ENCODE peak calls at places on chromosomes 11 and 22, in ten cellular contexts. C, Y, Q, N, X, D, J, R, S and K are unnamed samples.

GRCh38 chr11:125128450-125128849 is 17.0 kb upstream of the TMEM218 start:
- DNase-seq in C (no peak), Y (no peak), D (no peak), X (no peak), R (no peak), S (no peak), N (no peak), J (no peak), Q (no peak), K (no peak)

GRCh38 chr22:46444390-46444854 is 93.0 kb downstream of the CELSR1 start:
- DNase-seq in R (peak; percentile 38), N (no peak), D (no peak), Y (no peak), J (no peak), X (peak; percentile 43), C (peak; percentile 43), S (no peak), Q (no peak), K (no peak)

GRCh38 chr11:72326151-72326842 is 82.3 kb upstream of the PHOX2A start:
- DNase-seq in D (no peak), R (no peak), X (no peak), C (no peak), Y (no peak), Q (no peak), S (no peak), N (no peak), J (no peak), K (peak; percentile 71)

GRCh38 chr22:48049116-48049515 is 1286.7 kb downstream of the TBC1D22A start:
- DNase-seq in J (no peak), D (no peak), C (no peak), R (no peak), N (peak; percentile 33), X (no peak), Q (no peak), Y (no peak), S (no peak), K (no peak)

GRCh38 chr11:107218123-107219084 is 200.1 kb upstream of the GUCY1A2 start:
- DNase-seq in C (no peak), S (no peak), X (no peak), Y (no peak), J (no peak), D (no peak), R (no peak), Q (no peak), N (no peak), K (no peak)

GRCh38 chr22:33923660-33924246 is 3.5 kb upstream of the LARGE1 start:
- DNase-seq in Y (peak; percentile 23), S (no peak), C (peak; percentile 98), X (peak; percentile 68), D (no peak), R (peak; percentile 71), N (peak; percentile 76), J (peak; percentile 27), Q (peak; percentile 74), K (peak; percentile 60)

GRCh38 chr11:13168281-13168680 is 109.3 kb upstream of the BMAL1 start:
- DNase-seq in J (no peak), D (no peak), Q (peak; percentile 37), R (peak; percentile 57), N (no peak), X (peak; percentile 25), C (no peak), S (no peak), Y (no peak), K (no peak)

GRCh38 chr22:50417544-50417943 is 57.3 kb downstream of the SBF1 start:
- DNase-seq in J (no peak), C (no peak), Q (no peak), Y (no peak), N (no peak), S (no peak), R (no peak), D (no peak), X (no peak), K (no peak)

GRCh38 chr11:123665321-123665720 is 10.9 kb upstream of the SCN3B start:
- DNase-seq in N (no peak), Y (no peak), S (no peak), X (no peak), C (no peak), J (no peak), R (no peak), Q (no peak), D (no peak), K (no peak)

GRCh38 chr11:134510171-134510570 is 98.1 kb upstream of the B3GAT1 start:
- DNase-seq in Q (no peak), X (no peak), S (peak; percentile 55), N (no peak), Y (no peak), D (no peak), C (no peak), R (no peak), J (no peak), K (no peak)

GRCh38 chr11:1422981-1423380 is 33.2 kb downstream of the BRSK2 start:
- DNase-seq in S (no peak), X (no peak), N (no peak), C (no peak), R (no peak), D (no peak), J (no peak), Y (no peak), Q (no peak), K (no peak)

GRCh38 chr11:6705905-6706535 is 22.9 kb upstream of the MRPL17 start:
- DNase-seq in C (peak; percentile 80), D (peak; percentile 23), Y (no peak), J (no peak), Q (peak; percentile 22), R (peak; percentile 54), N (peak; percentile 64), S (no peak), X (no peak), K (peak; percentile 47)

GRCh38 chr11:128501576-128502549 is 85.5 kb downstream of the ETS1 start:
- DNase-seq in Q (no peak), R (no peak), J (no peak), C (no peak), D (no peak), Y (no peak), S (no peak), X (no peak), N (no peak), K (no peak)
- TF ChIP-seq POLR2AphosphoS5 in Q (peak; percentile 11), R (no peak), J (no peak), C (no peak), D (no peak), Y (no peak), S (no peak), X (peak; percentile 18), N (no peak), K (no peak)

GRCh38 chr11:117591316-117592039 is 205.5 kb downstream of the DSCAML1 start:
- DNase-seq in S (peak; percentile 47), Q (no peak), X (no peak), C (no peak), R (no peak), Y (no peak), N (no peak), D (no peak), J (no peak), K (peak; percentile 73)
- TF ChIP-seq POLR2AphosphoS5 in S (no peak), Q (no peak), X (no peak), C (no peak), R (no peak), Y (no peak), N (no peak), D (no peak), J (no peak), K (no peak)

GRCh38 chr11:65900899-65901180 is 652 bp upstream of the FOSL1 start:
- DNase-seq in X (no peak), Q (no peak), S (no peak), R (no peak), J (no peak), Y (no peak), D (no peak), C (no peak), N (no peak), K (no peak)

GRCh38 chr11:65897020-65897471 is 3.1 kb downstream of the FOSL1 start:
- DNase-seq in J (no peak), C (no peak), N (no peak), D (no peak), Y (no peak), S (no peak), R (no peak), Q (no peak), X (no peak), K (no peak)

GRCh38 chr11:65898656-65899355 is 1.4 kb downstream of the FOSL1 start:
- DNase-seq in D (no peak), R (no peak), J (no peak), C (no peak), Q (no peak), S (no peak), X (no peak), Y (no peak), N (no peak), K (no peak)

GRCh38 chr11:65900125-65900898 is at the start of gene FOSL1:
- DNase-seq in Y (peak; percentile 89), X (peak; percentile 97), D (peak; percentile 89), R (peak; percentile 96), S (peak; percentile 95), Q (peak; percentile 90), J (peak; percentile 97), C (peak; percentile 98), N (peak; percentile 93), K (peak; percentile 81)

DNA sequence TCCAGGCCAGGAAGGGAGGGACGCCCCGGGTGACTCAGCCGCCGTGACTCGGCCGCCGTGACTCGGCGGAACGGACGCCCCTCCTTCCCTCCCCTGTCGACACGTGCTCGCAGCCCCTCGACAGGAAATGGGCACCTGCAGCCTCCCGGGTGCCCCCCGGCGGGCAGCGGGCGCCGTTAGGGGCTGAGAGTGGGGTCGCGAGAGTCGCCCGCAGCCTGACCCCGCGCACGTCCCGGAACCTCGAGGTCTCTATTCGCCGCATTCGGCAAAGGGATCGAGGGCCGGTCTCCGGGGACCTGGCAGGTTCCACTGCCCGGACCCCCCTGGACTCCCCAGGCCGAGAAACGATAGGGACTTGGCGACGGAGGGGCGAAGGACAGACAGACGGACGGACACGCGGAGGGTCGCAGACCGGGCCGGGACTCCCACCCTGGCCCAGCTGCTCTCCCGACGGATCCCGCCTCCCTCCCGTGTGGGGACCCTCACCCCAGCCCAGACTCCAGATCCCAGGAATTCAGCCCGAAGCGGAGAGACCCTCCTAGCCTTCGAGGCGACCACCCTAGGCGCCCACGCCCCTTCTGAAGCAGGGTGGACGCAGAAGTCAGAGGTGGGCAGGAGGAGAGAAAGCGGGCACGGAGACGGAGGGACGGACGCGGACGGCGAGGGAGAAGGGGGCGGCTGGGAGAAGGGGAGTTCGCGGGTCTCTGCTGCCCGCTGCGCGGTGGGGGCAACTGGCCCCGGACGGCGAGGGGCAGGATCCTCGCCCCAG is 648 bp downstream of the FOSL1 start:
- DNase-seq in D (no peak), R (peak; percentile 67), C (peak; percentile 67), Y (peak; percentile 53), Q (no peak), J (no peak), X (peak; percentile 78), N (peak; percentile 77), S (peak; percentile 89), K (peak; percentile 71)
- TF ChIP-seq POLR2AphosphoS5 in D (no peak), R (no peak), C (no peak), Y (no peak), Q (no peak), J (no peak), X (peak; percentile 58), N (no peak), S (no peak), K (no peak)

DNA sequence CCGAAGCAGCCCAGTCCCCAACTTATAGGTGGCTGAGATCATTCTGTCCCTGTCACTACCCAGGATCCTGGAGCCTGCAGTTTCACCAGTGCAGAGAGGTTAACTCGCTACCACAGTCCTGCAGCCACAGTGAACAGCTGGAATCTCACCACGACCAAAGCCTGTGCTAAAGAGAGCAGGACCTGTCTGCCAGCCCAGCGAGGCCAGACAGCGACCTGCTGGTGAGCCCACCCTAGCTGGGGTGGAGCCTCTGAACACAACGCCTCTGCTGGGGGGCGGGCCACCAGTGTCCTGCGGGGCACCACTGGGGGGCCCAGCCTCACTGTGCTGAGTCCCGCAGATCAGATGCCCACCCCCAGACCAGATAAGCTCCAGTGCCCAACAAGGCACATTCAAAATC is 33.3 kb downstream of the DAGLA start:
- DNase-seq in X (no peak), Y (no peak), S (no peak), R (no peak), Q (no peak), J (no peak), D (no peak), N (no peak), C (no peak), K (no peak)
- TF ChIP-seq POLR2AphosphoS5 in X (no peak), Y (no peak), S (no peak), R (no peak), Q (no peak), J (no peak), D (no peak), N (no peak), C (no peak), K (no peak)